ENCODE peak calls at places on chromosome 15, in six cellular contexts. T is neuronal stem cell, S is H9, J is H1, F is mesenchymal stem cell, O is trophoblast cell. A is an unnamed sample.

GRCh38 chr15:34984884-34985630 is 3.0 kb downstream of the ZNF770 start:
- DNase-seq in T (no peak), J (no peak), O (no peak), S (no peak), F (peak; percentile 45), A (peak; percentile 22)

GRCh38 chr15:48360841-48361240 is 29.6 kb downstream of the DUT start:
- DNase-seq in O (no peak), F (peak; percentile 53), J (no peak), S (no peak), T (no peak), A (peak; percentile 32)

GRCh38 chr15:80246425-80246894 is 5.6 kb downstream of the CTXND1 start:
- DNase-seq in J (no peak), T (no peak), O (no peak), F (no peak), S (no peak), A (peak; percentile 3)

GRCh38 chr15:29731865-29732264 is 90.4 kb downstream of the TJP1 start:
- DNase-seq in J (no peak), O (no peak), S (no peak), F (no peak), T (no peak), A (peak; percentile 32)

GRCh38 chr15:47781527-47781926 is 64.2 kb downstream of the SEMA6D start:
- DNase-seq in O (no peak), J (no peak), F (no peak), S (no peak), T (no peak), A (no peak)

GRCh38 chr15:45276851-45277250 is 24.8 kb downstream of the SLC28A2 start:
- DNase-seq in T (no peak), O (no peak), S (no peak), F (peak; percentile 13), J (no peak), A (peak; percentile 21)

GRCh38 chr15:67777071-67777470 is 48.2 kb upstream of the SKOR1 start:
- DNase-seq in T (no peak), S (no peak), J (no peak), F (no peak), O (no peak), A (no peak)

GRCh38 chr15:55999635-56000034 is 6.2 kb upstream of the NEDD4 start:
- DNase-seq in O (peak; percentile 83), S (no peak), F (no peak), J (no peak), T (no peak), A (peak; percentile 32)

GRCh38 chr15:35626984-35627383 is 81.0 kb upstream of the DPH6 start:
- DNase-seq in S (no peak), J (no peak), T (no peak), F (no peak), O (no peak), A (no peak)

GRCh38 chr15:61634837-61635236 is 405.7 kb upstream of the RORA start:
- DNase-seq in F (no peak), T (no peak), O (no peak), J (no peak), S (no peak), A (no peak)
- H4K91ac ChIP-seq in F (no peak overlapping the region), T (no peak overlapping the region), O (no peak overlapping the region), J (no peak overlapping the region), S (no peak overlapping the region), A (no peak overlapping the region)

GRCh38 chr15:28127036-28127435 is 27.9 kb upstream of the OCA2 start:
- DNase-seq in J (no peak), O (no peak), F (no peak), T (no peak), S (no peak), A (no peak)

GRCh38 chr15:28123408-28124023 is 24.4 kb upstream of the OCA2 start:
- DNase-seq in O (peak; percentile 75), T (peak; percentile 62), S (peak; percentile 83), F (peak; percentile 78), J (peak; percentile 85), A (peak; percentile 76)

GRCh38 chr15:28122038-28122949 is 23.2 kb upstream of the OCA2 start:
- DNase-seq in S (no peak), F (no peak), T (no peak), O (no peak), J (no peak), A (no peak)

GRCh38 chr15:28125673-28126651 is 26.8 kb upstream of the OCA2 start:
- DNase-seq in F (peak; percentile 65), O (peak; percentile 22), S (no peak), T (peak; percentile 54), J (no peak), A (peak; percentile 64)

DNA sequence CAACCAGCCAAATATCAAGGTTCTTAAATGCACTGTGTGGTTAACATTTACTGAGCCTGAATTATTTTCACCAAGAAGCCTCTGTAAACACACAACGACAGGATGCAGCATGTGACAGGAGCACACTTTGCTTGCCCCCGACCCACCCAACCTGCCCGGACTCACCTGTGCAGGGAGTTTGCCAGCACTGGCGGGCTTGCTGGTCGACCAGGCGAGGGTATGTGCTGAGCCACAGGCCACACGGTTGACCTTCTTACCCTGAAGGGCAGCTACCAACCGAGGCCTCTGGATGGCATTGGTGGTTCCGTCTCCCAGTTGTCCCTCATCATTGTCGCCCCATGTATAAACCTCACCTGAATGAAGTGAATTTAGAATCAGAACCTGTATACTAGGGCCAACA is 25.7 kb upstream of the OCA2 start:
- DNase-seq in O (no peak), S (no peak), T (no peak), F (no peak), J (no peak), A (no peak)
- H4K91ac ChIP-seq in O (no peak overlapping the region), S (no peak overlapping the region), T (no peak overlapping the region), F (no peak overlapping the region), J (no peak overlapping the region), A (no peak overlapping the region)

DNA sequence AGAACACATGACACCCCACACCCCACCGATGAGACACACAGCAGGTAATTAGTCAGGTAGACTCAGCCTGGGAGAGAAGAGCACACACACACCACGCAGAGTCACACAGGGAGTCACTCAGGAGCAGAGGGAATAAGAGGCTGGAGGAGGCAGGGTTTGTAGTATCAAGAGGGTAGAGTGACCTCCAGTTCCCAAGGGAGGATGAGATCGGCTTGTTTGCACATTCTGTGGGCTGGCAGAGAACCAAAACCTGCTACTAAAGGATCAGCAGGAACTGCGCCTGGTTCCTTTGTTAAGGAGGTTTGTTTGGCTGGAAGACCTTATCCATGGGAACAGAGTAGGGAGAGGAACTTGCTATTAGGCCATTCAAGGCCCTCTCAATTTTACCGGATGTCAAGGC is 281.4 kb upstream of the SLCO3A1 start:
- DNase-seq in S (no peak), T (no peak), O (no peak), J (no peak), F (no peak), A (peak; percentile 15)
- H4K91ac ChIP-seq in S (no peak overlapping the region), T (no peak overlapping the region), O (no peak overlapping the region), J (no peak overlapping the region), F (no peak overlapping the region), A (no peak overlapping the region)

GRCh38 chr15:73583568-73583967 is 49.6 kb downstream of the NPTN start:
- DNase-seq in F (no peak), S (no peak), T (no peak), O (no peak), J (no peak), A (no peak)
- H4K91ac ChIP-seq in F (no peak overlapping the region), S (no peak overlapping the region), T (no peak overlapping the region), O (no peak overlapping the region), J (no peak overlapping the region), A (no peak overlapping the region)

GRCh38 chr15:37517506-37517905 is 416.9 kb upstream of the TMCO5A start:
- DNase-seq in S (no peak), F (no peak), T (no peak), J (no peak), O (no peak), A (no peak)
- H4K91ac ChIP-seq in S (no peak overlapping the region), F (no peak overlapping the region), T (no peak overlapping the region), J (no peak overlapping the region), O (no peak overlapping the region), A (no peak overlapping the region)

DNA sequence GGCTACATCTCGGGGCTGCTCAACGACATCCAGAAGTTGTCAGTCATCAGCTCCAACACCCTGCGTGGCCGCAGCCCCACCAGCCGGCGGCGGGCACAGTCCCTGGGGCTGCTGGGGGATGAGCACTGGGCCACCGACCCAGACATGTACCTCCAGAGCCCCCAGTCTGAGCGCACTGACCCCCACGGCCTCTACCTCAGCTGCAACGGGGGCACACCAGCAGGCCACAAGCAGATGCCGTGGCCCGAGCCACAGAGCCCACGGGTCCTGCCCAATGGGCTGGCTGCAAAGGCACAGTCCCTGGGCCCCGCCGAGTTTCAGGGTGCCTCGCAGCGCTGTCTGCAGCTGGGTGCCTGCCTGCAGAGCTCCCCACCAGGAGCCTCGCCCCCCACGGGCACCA is 17.0 kb downstream of the ANKRD63 start:
- DNase-seq in J (no peak), S (no peak), O (no peak), F (no peak), T (no peak), A (no peak)
- H4K91ac ChIP-seq in J (no peak overlapping the region), S (no peak overlapping the region), O (peak overlapping the region; percentile 31), F (peak overlapping the region; percentile 78), T (no peak overlapping the region), A (peak overlapping the region; percentile 75)

GRCh38 chr15:90402806-90403205 is 14.8 kb downstream of the IQGAP1 start:
- DNase-seq in S (no peak), O (no peak), T (no peak), F (no peak), J (no peak), A (no peak)
- H4K91ac ChIP-seq in S (no peak overlapping the region), O (no peak overlapping the region), T (no peak overlapping the region), F (no peak overlapping the region), J (no peak overlapping the region), A (no peak overlapping the region)

GRCh38 chr15:22992026-22992331 is 11.8 kb upstream of the CYFIP1 start:
- DNase-seq in F (no peak), S (no peak), J (no peak), O (no peak), T (no peak), A (no peak)

GRCh38 chr15:22989576-22990477 is 9.7 kb upstream of the CYFIP1 start:
- DNase-seq in T (no peak), F (no peak), O (peak; percentile 91), J (no peak), S (no peak), A (no peak)

GRCh38 chr15:22988811-22989210 is 8.6 kb upstream of the CYFIP1 start:
- DNase-seq in F (no peak), J (no peak), T (no peak), S (no peak), O (peak; percentile 91), A (no peak)
- H4K91ac ChIP-seq in F (no peak overlapping the region), J (no peak overlapping the region), T (no peak overlapping the region), S (no peak overlapping the region), O (no peak overlapping the region), A (no peak overlapping the region)

GRCh38 chr15:69219690-69220089 is 59.3 kb downstream of the GLCE start:
- DNase-seq in O (no peak), J (no peak), S (no peak), F (no peak), T (no peak), A (no peak)
- H4K91ac ChIP-seq in O (no peak overlapping the region), J (no peak overlapping the region), S (no peak overlapping the region), F (no peak overlapping the region), T (no peak overlapping the region), A (no peak overlapping the region)

A was measured in IMR-90.